ENCODE peak calls at places on chromosomes 13 and 19, in five cellular contexts. One of them, this sample, is unnamed.

GRCh38 chr19:32651729-32652140 is 23.2 kb downstream of the ANKRD27 start:
- DNase-seq in T1000: no peak
- DNase-seq in mucosa of descending colon: peak; percentile 48
- DNase-seq in Calu3: no peak
- DNase-seq in NCI-H345: no peak
- DNase-seq in this sample: no peak

GRCh38 chr19:50266896-50267295 is 62.3 kb downstream of the KCNC3 start:
- DNase-seq in T1000: no peak
- DNase-seq in mucosa of descending colon: peak; percentile 71
- DNase-seq in Calu3: peak; percentile 45
- DNase-seq in NCI-H345: no peak
- DNase-seq in this sample: no peak

GRCh38 chr19:45103625-45104319 is 10.8 kb downstream of the PPP1R37 start:
- DNase-seq in T1000: no peak
- DNase-seq in mucosa of descending colon: no peak
- DNase-seq in Calu3: no peak
- DNase-seq in NCI-H345: peak; percentile 87
- DNase-seq in this sample: no peak

GRCh38 chr19:43699506-43700367 is 16.1 kb upstream of the IRGC start:
- DNase-seq in T1000: no peak
- DNase-seq in mucosa of descending colon: peak; percentile 68
- DNase-seq in Calu3: no peak
- DNase-seq in NCI-H345: no peak
- DNase-seq in this sample: peak; percentile 65

GRCh38 chr13:95295026-95295425 is 6.2 kb downstream of the ABCC4 start:
- DNase-seq in T1000: no peak
- DNase-seq in mucosa of descending colon: no peak
- DNase-seq in Calu3: no peak
- DNase-seq in NCI-H345: no peak
- DNase-seq in this sample: no peak

GRCh38 chr19:41951686-41952172 is 7.4 kb downstream of the RABAC1 start:
- DNase-seq in T1000: peak; percentile 50
- DNase-seq in mucosa of descending colon: peak; percentile 90
- DNase-seq in Calu3: peak; percentile 89
- DNase-seq in NCI-H345: peak; percentile 74
- DNase-seq in this sample: peak; percentile 93

GRCh38 chr19:43532571-43532961 is 422 bp upstream of the ZNF575 start:
- DNase-seq in T1000: peak; percentile 53
- DNase-seq in mucosa of descending colon: peak; percentile 81
- DNase-seq in Calu3: peak; percentile 65
- DNase-seq in NCI-H345: no peak
- DNase-seq in this sample: peak; percentile 64

GRCh38 chr19:10661946-10662345 is 7.8 kb downstream of the ILF3 start:
- DNase-seq in T1000: no peak
- DNase-seq in mucosa of descending colon: no peak
- DNase-seq in Calu3: no peak
- DNase-seq in NCI-H345: no peak
- DNase-seq in this sample: no peak

GRCh38 chr19:2337329-2337707 is 8.8 kb downstream of the SPPL2B start:
- DNase-seq in T1000: no peak
- DNase-seq in mucosa of descending colon: no peak
- DNase-seq in Calu3: no peak
- DNase-seq in NCI-H345: peak; percentile 24
- DNase-seq in this sample: peak; percentile 87

GRCh38 chr19:45133661-45134060 is 27.1 kb downstream of the NKPD1 start:
- DNase-seq in T1000: no peak
- DNase-seq in mucosa of descending colon: no peak
- DNase-seq in Calu3: no peak
- DNase-seq in NCI-H345: no peak
- DNase-seq in this sample: no peak

GRCh38 chr19:8423821-8424223 is 10.7 kb downstream of the MARCHF2 start:
- DNase-seq in T1000: peak; percentile 86
- DNase-seq in mucosa of descending colon: peak; percentile 74
- DNase-seq in Calu3: peak; percentile 79
- DNase-seq in NCI-H345: no peak
- DNase-seq in this sample: peak; percentile 83

GRCh38 chr13:114161644-114162532 is 17.2 kb upstream of the CFAP97D2 start:
- DNase-seq in T1000: no peak
- DNase-seq in mucosa of descending colon: peak; percentile 87
- DNase-seq in Calu3: no peak
- DNase-seq in NCI-H345: no peak
- DNase-seq in this sample: no peak

GRCh38 chr13:52743988-52744387 is 4.4 kb upstream of the CNMD start:
- DNase-seq in T1000: no peak
- DNase-seq in mucosa of descending colon: no peak
- DNase-seq in Calu3: no peak
- DNase-seq in NCI-H345: no peak
- DNase-seq in this sample: no peak

GRCh38 chr19:52566588-52566987 is 3.5 kb upstream of the ZNF701 start:
- DNase-seq in T1000: no peak
- DNase-seq in mucosa of descending colon: no peak
- DNase-seq in Calu3: no peak
- DNase-seq in NCI-H345: no peak
- DNase-seq in this sample: no peak

GRCh38 chr13:38783992-38784875 is 97.4 kb downstream of the FREM2 start:
- DNase-seq in T1000: no peak
- DNase-seq in mucosa of descending colon: no peak
- DNase-seq in Calu3: peak; percentile 28
- DNase-seq in NCI-H345: no peak
- DNase-seq in this sample: peak; percentile 49

GRCh38 chr13:28568286-28568685 is 73.4 kb upstream of the FLT1 start:
- DNase-seq in T1000: no peak
- DNase-seq in mucosa of descending colon: peak; percentile 34
- DNase-seq in Calu3: no peak
- DNase-seq in NCI-H345: peak; percentile 17
- DNase-seq in this sample: peak; percentile 76

GRCh38 chr19:39736088-39736487 is 1.7 kb downstream of the CLC start:
- DNase-seq in T1000: no peak
- DNase-seq in mucosa of descending colon: no peak
- DNase-seq in Calu3: no peak
- DNase-seq in NCI-H345: no peak
- DNase-seq in this sample: no peak

GRCh38 chr19:1106841-1107654 is 3.3 kb downstream of the GPX4 start:
- DNase-seq in T1000: peak; percentile 27
- DNase-seq in mucosa of descending colon: peak; percentile 38
- DNase-seq in Calu3: peak; percentile 54
- DNase-seq in NCI-H345: no peak
- DNase-seq in this sample: peak; percentile 82

GRCh38 chr19:19445911-19446361 is 40.5 kb downstream of the GATAD2A start:
- DNase-seq in T1000: no peak
- DNase-seq in mucosa of descending colon: peak; percentile 13
- DNase-seq in Calu3: no peak
- DNase-seq in NCI-H345: no peak
- DNase-seq in this sample: no peak

GRCh38 chr19:46860846-46861690 is at the start of gene ARHGAP35:
- DNase-seq in T1000: no peak
- DNase-seq in mucosa of descending colon: peak; percentile 68
- DNase-seq in Calu3: no peak
- DNase-seq in NCI-H345: peak; percentile 84
- DNase-seq in this sample: peak; percentile 36

GRCh38 chr19:17081672-17082630 is 6.4 kb downstream of the MYO9B start:
- DNase-seq in T1000: no peak
- DNase-seq in mucosa of descending colon: no peak
- DNase-seq in Calu3: no peak
- DNase-seq in NCI-H345: no peak
- DNase-seq in this sample: no peak

GRCh38 chr13:48831248-48831647 is 144.5 kb upstream of the FNDC3A start:
- DNase-seq in T1000: no peak
- DNase-seq in mucosa of descending colon: no peak
- DNase-seq in Calu3: no peak
- DNase-seq in NCI-H345: no peak
- DNase-seq in this sample: no peak

GRCh38 chr19:13986348-13986904 is 19.7 kb downstream of the RFX1 start:
- DNase-seq in T1000: no peak
- DNase-seq in mucosa of descending colon: peak; percentile 88
- DNase-seq in Calu3: no peak
- DNase-seq in NCI-H345: peak; percentile 30
- DNase-seq in this sample: peak; percentile 76

GRCh38 chr19:3357731-3358391 is 8.5 kb upstream of the NFIC start:
- DNase-seq in T1000: no peak
- DNase-seq in mucosa of descending colon: no peak
- DNase-seq in Calu3: no peak
- DNase-seq in NCI-H345: no peak
- DNase-seq in this sample: no peak

GRCh38 chr13:113547248-113547971 is 37.1 kb upstream of the TFDP1 start:
- DNase-seq in T1000: no peak
- DNase-seq in mucosa of descending colon: no peak
- DNase-seq in Calu3: no peak
- DNase-seq in NCI-H345: no peak
- DNase-seq in this sample: no peak

GRCh38 chr19:46126086-46126485 is 1.6 kb upstream of the IGFL3 start:
- DNase-seq in T1000: no peak
- DNase-seq in mucosa of descending colon: no peak
- DNase-seq in Calu3: no peak
- DNase-seq in NCI-H345: no peak
- DNase-seq in this sample: no peak

GRCh38 chr19:19911150-19911549 is 10.4 kb downstream of the ZNF93 start:
- DNase-seq in T1000: no peak
- DNase-seq in mucosa of descending colon: no peak
- DNase-seq in Calu3: no peak
- DNase-seq in NCI-H345: no peak
- DNase-seq in this sample: no peak

GRCh38 chr19:7986321-7987083 is 18.9 kb downstream of the ELAVL1 start:
- DNase-seq in T1000: peak; percentile 11
- DNase-seq in mucosa of descending colon: no peak
- DNase-seq in Calu3: no peak
- DNase-seq in NCI-H345: no peak
- DNase-seq in this sample: no peak

GRCh38 chr19:44003461-44004134 is 841 bp downstream of the ZNF230 start:
- DNase-seq in T1000: no peak
- DNase-seq in mucosa of descending colon: peak; percentile 23
- DNase-seq in Calu3: peak; percentile 20
- DNase-seq in NCI-H345: no peak
- DNase-seq in this sample: no peak

GRCh38 chr13:66809496-66809895 is 420.6 kb downstream of the PCDH9 start:
- DNase-seq in T1000: no peak
- DNase-seq in mucosa of descending colon: no peak
- DNase-seq in Calu3: no peak
- DNase-seq in NCI-H345: peak; percentile 61
- DNase-seq in this sample: no peak

GRCh38 chr19:23991170-23991569 is 76.5 kb downstream of the ZNF726 start:
- DNase-seq in T1000: no peak
- DNase-seq in mucosa of descending colon: no peak
- DNase-seq in Calu3: peak; percentile 27
- DNase-seq in NCI-H345: peak; percentile 96
- DNase-seq in this sample: peak; percentile 51

GRCh38 chr19:7376151-7376852 is 27.6 kb downstream of the ARHGEF18 start:
- DNase-seq in T1000: no peak
- DNase-seq in mucosa of descending colon: peak; percentile 16
- DNase-seq in Calu3: no peak
- DNase-seq in NCI-H345: no peak
- DNase-seq in this sample: no peak

GRCh38 chr19:35044317-35045117 is 3.0 kb downstream of the HPN start:
- DNase-seq in T1000: peak; percentile 23
- DNase-seq in mucosa of descending colon: peak; percentile 73
- DNase-seq in Calu3: peak; percentile 82
- DNase-seq in NCI-H345: peak; percentile 57
- DNase-seq in this sample: peak; percentile 53

GRCh38 chr19:32688315-32688714 is 3.3 kb upstream of the NUDT19 start:
- DNase-seq in T1000: no peak
- DNase-seq in mucosa of descending colon: no peak
- DNase-seq in Calu3: no peak
- DNase-seq in NCI-H345: no peak
- DNase-seq in this sample: no peak

This sample was measured in pancreas.